ENCODE peak calls at places on chromosomes 11 and 22, in six cellular contexts. V is Calu3; Z is fibroblast of lung; O is mucosa of descending colon; J is type B pancreatic cell; H is CD4-positive, alpha-beta T cell. C is an unnamed sample.

GRCh38 chr22:35883028-35883620 is 145.5 kb downstream of the RBFOX2 start:
- DNase-seq in V (peak; percentile 15), Z (peak; percentile 69), O (no peak), J (no peak), H (no peak), C (no peak)

GRCh38 chr22:37235897-37236607 is 8.0 kb downstream of the RAC2 start:
- DNase-seq in V (no peak), Z (no peak), O (no peak), J (no peak), H (no peak), C (no peak)

GRCh38 chr11:80441821-80442220 is 1001.0 kb upstream of the TENM4 start:
- DNase-seq in V (no peak), Z (peak; percentile 2), O (no peak), J (no peak), H (no peak), C (no peak)

GRCh38 chr22:40345271-40345670 is 1.0 kb upstream of the ADSL start:
- DNase-seq in V (peak; percentile 30), Z (peak; percentile 52), O (peak; percentile 31), J (no peak), H (no peak), C (no peak)

GRCh38 chr11:64611961-64612646 is 21.1 kb downstream of the SLC22A12 start:
- DNase-seq in V (no peak), Z (no peak), O (no peak), J (no peak), H (no peak), C (no peak)

GRCh38 chr22:44707752-44708151 is 5.7 kb downstream of the PRR5 start:
- DNase-seq in V (no peak), Z (peak; percentile 51), O (no peak), J (no peak), H (no peak), C (no peak)

GRCh38 chr11:3159296-3160190 is 5.6 kb downstream of the OSBPL5 start:
- DNase-seq in V (no peak), Z (no peak), O (peak; percentile 58), J (no peak), H (no peak), C (peak; percentile 31)

GRCh38 chr11:70580036-70580805 is 181.9 kb downstream of the CTTN start:
- DNase-seq in V (no peak), Z (no peak), O (no peak), J (no peak), H (peak; percentile 2), C (no peak)

GRCh38 chr22:23365961-23366360 is 185.7 kb downstream of the BCR start:
- DNase-seq in V (no peak), Z (no peak), O (no peak), J (peak; percentile 27), H (no peak), C (no peak)

GRCh38 chr11:100731471-100731870 is 44.4 kb downstream of the ARHGAP42 start:
- DNase-seq in V (no peak), Z (no peak), O (no peak), J (no peak), H (no peak), C (peak; percentile 34)

GRCh38 chr22:50293441-50294318 is 13.8 kb downstream of the PLXNB2 start:
- DNase-seq in V (peak; percentile 88), Z (peak; percentile 82), O (peak; percentile 86), J (no peak), H (no peak), C (no peak)

GRCh38 chr22:35355744-35356420 is 25.0 kb upstream of the HMOX1 start:
- DNase-seq in V (no peak), Z (no peak), O (no peak), J (no peak), H (no peak), C (no peak)

GRCh38 chr11:73330569-73331093 is 22.6 kb downstream of the ARHGEF17 start:
- DNase-seq in V (no peak), Z (peak; percentile 48), O (no peak), J (no peak), H (no peak), C (peak; percentile 57)

GRCh38 chr11:28529540-28530410 is 421.6 kb downstream of the METTL15 start:
- DNase-seq in V (peak; percentile 22), Z (peak; percentile 65), O (peak; percentile 42), J (no peak), H (no peak), C (no peak)

GRCh38 chr11:72578991-72579815 is 95.0 kb downstream of the PDE2A start:
- DNase-seq in V (no peak), Z (no peak), O (no peak), J (no peak), H (peak; percentile 27), C (no peak)

GRCh38 chr22:24857576-24857975 is 51.6 kb downstream of the SGSM1 start:
- DNase-seq in V (no peak), Z (no peak), O (no peak), J (no peak), H (no peak), C (no peak)

GRCh38 chr11:101478587-101479375 is 105.0 kb downstream of the TRPC6 start:
- DNase-seq in V (no peak), Z (peak; percentile 11), O (no peak), J (no peak), H (no peak), C (no peak)

GRCh38 chr11:44638032-44638431 is 72.6 kb downstream of the CD82 start:
- DNase-seq in V (no peak), Z (no peak), O (peak; percentile 67), J (no peak), H (no peak), C (no peak)

GRCh38 chr22:30204742-30205111 is 41.8 kb downstream of the LIF start:
- DNase-seq in V (no peak), Z (peak; percentile 62), O (no peak), J (no peak), H (no peak), C (no peak)

GRCh38 chr11:61776561-61777075 is 15.8 kb downstream of the TMEM258 start:
- DNase-seq in V (peak; percentile 84), Z (peak; percentile 53), O (peak; percentile 83), J (no peak), H (peak; percentile 57), C (peak; percentile 69)

GRCh38 chr22:47294222-47294532 is 531.7 kb downstream of the TBC1D22A start:
- DNase-seq in V (no peak), Z (peak; percentile 69), O (no peak), J (no peak), H (no peak), C (no peak)

DNA sequence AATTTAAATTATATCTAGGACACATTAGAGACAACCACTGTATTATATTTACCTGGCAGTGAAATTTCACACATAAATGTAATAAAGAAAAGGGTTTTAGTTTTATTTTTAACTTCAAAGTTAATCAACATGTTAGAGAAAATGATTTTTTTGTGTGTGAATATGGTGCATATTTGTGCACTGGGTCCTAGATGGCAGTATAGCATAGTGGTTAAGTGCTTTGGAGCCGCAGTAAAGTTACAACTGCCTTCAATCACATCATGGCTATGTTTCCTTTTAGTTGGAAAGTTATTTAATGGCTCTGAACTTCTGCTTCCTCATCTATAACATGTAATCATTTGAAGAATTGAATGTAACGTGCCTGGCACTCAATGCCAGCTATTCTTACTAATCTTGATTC is 108.9 kb upstream of the DDI1 start:
- DNase-seq in V (no peak), Z (no peak), O (no peak), J (no peak), H (no peak), C (no peak)
- TF ChIP-seq CTCF in V (no peak), Z (peak; percentile 61), O (peak; percentile 35), J (peak; percentile 46), H (no peak), C (no peak)

GRCh38 chr11:5380740-5381342 is 2.8 kb upstream of the OR51M1 start:
- DNase-seq in V (peak; percentile 59), Z (peak; percentile 49), O (peak; percentile 40), J (no peak), H (no peak), C (peak; percentile 69)
- TF ChIP-seq CTCF in V (peak; percentile 67), Z (peak; percentile 91), O (peak; percentile 38), J (peak; percentile 84), H (peak; percentile 20), C (peak; percentile 89)

DNA sequence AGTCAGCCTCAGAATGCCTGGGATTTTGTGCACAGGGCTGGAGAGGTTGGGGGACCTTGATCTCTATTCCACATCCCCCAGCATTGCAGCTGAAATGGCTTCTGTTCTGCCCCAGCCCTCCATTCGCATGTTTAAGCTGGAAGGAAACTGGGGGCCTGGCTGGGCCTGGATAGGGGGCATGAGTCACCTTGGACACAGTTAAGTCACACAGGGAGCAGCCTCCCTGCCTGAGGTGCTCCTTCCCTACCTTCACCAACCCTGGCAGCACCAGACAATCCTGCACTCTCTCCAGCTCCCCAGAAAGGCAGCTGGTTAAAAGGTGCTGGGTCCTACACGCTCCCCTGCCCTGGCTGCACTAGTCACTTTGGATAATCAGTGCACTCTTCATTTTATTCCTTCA is 763 bp downstream of the SMIM45 start:
- DNase-seq in V (no peak), Z (no peak), O (no peak), J (no peak), H (no peak), C (no peak)
- TF ChIP-seq CTCF in V (no peak), Z (no peak), O (no peak), J (no peak), H (no peak), C (no peak)

GRCh38 chr22:17117890-17118289 is 3.3 kb downstream of the TMEM121B start:
- DNase-seq in V (no peak), Z (no peak), O (no peak), J (no peak), H (no peak), C (no peak)

GRCh38 chr22:17120711-17121234 is 387 bp downstream of the TMEM121B start:
- DNase-seq in V (peak; percentile 22), Z (peak; percentile 8), O (no peak), J (no peak), H (no peak), C (peak; percentile 61)

GRCh38 chr22:17118342-17118741 is 2.8 kb downstream of the TMEM121B start:
- DNase-seq in V (no peak), Z (no peak), O (no peak), J (no peak), H (no peak), C (no peak)

GRCh38 chr22:17120281-17120680 is 879 bp downstream of the TMEM121B start:
- DNase-seq in V (peak; percentile 64), Z (peak; percentile 36), O (peak; percentile 59), J (peak; percentile 79), H (peak; percentile 69), C (peak; percentile 52)

DNA sequence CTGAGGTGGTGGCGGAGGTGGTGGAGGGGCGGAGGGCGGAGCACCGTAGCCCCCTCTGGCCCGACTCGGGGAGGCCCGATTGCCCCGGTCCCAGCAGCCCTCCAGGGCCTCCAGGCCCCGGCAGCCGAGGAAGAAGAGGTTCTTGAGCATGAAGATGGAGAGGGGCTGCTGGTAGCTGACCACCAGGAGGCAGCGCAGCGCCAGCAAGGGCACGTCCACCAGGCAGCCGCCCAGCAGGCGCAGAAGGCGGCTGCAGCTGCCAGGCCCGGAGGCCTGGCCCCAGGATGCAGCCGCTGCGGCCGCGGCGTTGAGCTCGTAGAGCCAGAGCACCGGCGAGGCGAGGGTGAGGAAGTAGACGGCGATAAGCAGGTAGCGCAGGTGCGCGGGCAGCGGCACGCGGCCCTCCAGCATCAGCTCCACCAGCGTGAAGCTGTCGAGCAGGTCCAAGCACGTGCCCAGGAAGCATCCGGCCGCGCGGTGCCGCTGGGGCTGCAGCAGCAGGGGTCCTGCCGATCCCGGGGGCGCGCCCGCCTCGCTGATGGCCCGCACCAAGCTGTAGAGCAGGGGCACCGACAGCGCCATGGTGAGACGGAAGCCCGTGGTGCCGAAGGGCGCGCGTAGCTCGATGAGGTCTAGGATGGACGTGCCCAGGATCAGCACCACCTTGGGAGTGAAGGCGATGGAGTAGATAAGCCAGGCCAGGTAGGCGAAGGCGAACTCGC is 1.5 kb downstream of the TMEM121B start:
- DNase-seq in V (peak; percentile 55), Z (no peak), O (peak; percentile 55), J (no peak), H (no peak), C (peak; percentile 81)
- TF ChIP-seq CTCF in V (peak; percentile 42), Z (peak; percentile 23), O (peak; percentile 7), J (peak; percentile 67), H (no peak), C (peak; percentile 87)

C was measured in glutamatergic neuron.